ENCODE peak calls at places on chromosomes 2 and 18, in five cellular contexts. N is HCT116, Q is DND-41, E is GM23338, T is fibroblast of lung. L is an unnamed sample.

GRCh38 chr2:237389831-237390230 is 24.1 kb downstream of the COL6A3 start:
- DNase-seq in N (no peak), T (no peak), Q (no peak), E (no peak), L (no peak)

GRCh38 chr2:108968619-108969018 is 20.4 kb downstream of the EDAR start:
- DNase-seq in T (no peak), Q (no peak), N (no peak), E (no peak), L (no peak)

GRCh38 chr2:122132292-122132691 is 376.8 kb downstream of the TSN start:
- DNase-seq in T (no peak), Q (no peak), N (no peak), E (no peak), L (peak; percentile 53)

GRCh38 chr2:18922276-18922675 is 332.9 kb upstream of the NT5C1B start:
- DNase-seq in T (no peak), E (no peak), N (no peak), Q (no peak), L (peak; percentile 49)

GRCh38 chr2:43278683-43279220 is 52.3 kb upstream of the ZFP36L2 start:
- DNase-seq in N (no peak), Q (no peak), E (no peak), T (no peak), L (no peak)

GRCh38 chr2:27211241-27211942 is 449 bp upstream of the ATRAID start:
- DNase-seq in N (no peak), E (peak; percentile 83), T (no peak), Q (no peak), L (peak; percentile 59)

GRCh38 chr2:48452108-48452507 is 77.8 kb upstream of the STON1 start:
- DNase-seq in Q (no peak), E (no peak), T (no peak), N (no peak), L (no peak)

GRCh38 chr2:112216158-112216557 is 38.7 kb downstream of the ZC3H8 start:
- DNase-seq in Q (no peak), T (peak; percentile 4), E (peak; percentile 21), N (no peak), L (peak; percentile 34)

GRCh38 chr2:241240320-241241004 is 52.0 kb downstream of the ANO7 start:
- DNase-seq in T (no peak), E (no peak), N (no peak), Q (no peak), L (no peak)

GRCh38 chr18:48827321-48828200 is 123.2 kb downstream of the SMAD7 start:
- DNase-seq in T (peak; percentile 72), Q (no peak), E (peak; percentile 76), N (no peak), L (peak; percentile 80)

GRCh38 chr2:158325031-158325781 is 131.3 kb downstream of the CCDC148 start:
- DNase-seq in N (no peak), Q (no peak), T (peak; percentile 8), E (no peak), L (peak; percentile 28)

GRCh38 chr18:79770501-79770815 is 27.3 kb upstream of the KCNG2 start:
- DNase-seq in E (no peak), N (no peak), Q (no peak), T (no peak), L (no peak)

GRCh38 chr2:108267117-108267516 is 21.6 kb upstream of the SULT1C2 start:
- DNase-seq in Q (no peak), E (no peak), N (no peak), T (peak; percentile 62), L (peak; percentile 85)

GRCh38 chr2:120874401-120874821 is 138.7 kb downstream of the GLI2 start:
- DNase-seq in E (no peak), N (no peak), Q (no peak), T (no peak), L (peak; percentile 35)

GRCh38 chr18:2627821-2628276 is 27.7 kb upstream of the SMCHD1 start:
- DNase-seq in E (no peak), T (no peak), Q (no peak), N (peak; percentile 26), L (peak; percentile 67)

GRCh38 chr2:191824403-191824802 is 22.5 kb downstream of the CAVIN2 start:
- DNase-seq in T (no peak), N (no peak), Q (no peak), E (no peak), L (peak; percentile 30)

GRCh38 chr2:3770724-3771415 is 67.5 kb downstream of the DCDC2C start:
- DNase-seq in T (no peak), N (no peak), E (no peak), Q (no peak), L (no peak)

GRCh38 chr2:75602724-75603342 is 42.1 kb upstream of the EVA1A start:
- DNase-seq in N (no peak), E (no peak), Q (no peak), T (peak; percentile 73), L (peak; percentile 95)

GRCh38 chr2:118837621-118838020 is 9.8 kb downstream of the EN1 start:
- DNase-seq in T (no peak), N (no peak), Q (no peak), E (no peak), L (no peak)

GRCh38 chr2:111029135-111029927 is 91.4 kb upstream of the BCL2L11 start:
- DNase-seq in E (peak; percentile 69), Q (no peak), N (no peak), T (peak; percentile 5), L (no peak)

GRCh38 chr2:231683292-231683898 is 24.9 kb upstream of the PTMA start:
- DNase-seq in Q (no peak), N (no peak), T (no peak), E (no peak), L (no peak)

GRCh38 chr2:9768388-9768787 is 74.9 kb upstream of the TAF1B start:
- DNase-seq in E (peak; percentile 91), T (no peak), N (no peak), Q (no peak), L (no peak)

GRCh38 chr18:37566479-37567060 is 972 bp upstream of the CELF4 start:
- DNase-seq in Q (no peak), N (no peak), E (peak; percentile 46), T (no peak), L (peak; percentile 14)

GRCh38 chr18:37567994-37568359 is 2.4 kb upstream of the CELF4 start:
- DNase-seq in E (peak; percentile 17), T (no peak), N (no peak), Q (no peak), L (no peak)

GRCh38 chr18:37565985-37566478 is 434 bp upstream of the CELF4 start:
- DNase-seq in E (peak; percentile 77), T (peak; percentile 45), Q (no peak), N (no peak), L (peak; percentile 68)

GRCh38 chr18:37568671-37569070 is 3.1 kb upstream of the CELF4 start:
- DNase-seq in Q (no peak), T (no peak), E (no peak), N (no peak), L (no peak)

GRCh38 chr18:37567061-37567993 is 1.7 kb upstream of the CELF4 start:
- DNase-seq in T (no peak), E (peak; percentile 28), Q (no peak), N (no peak), L (peak; percentile 8)
- TF ChIP-seq EZH2 in T (peak; percentile 81), E (peak; percentile 98), Q (no peak), N (no peak), L (peak; percentile 74)

DNA sequence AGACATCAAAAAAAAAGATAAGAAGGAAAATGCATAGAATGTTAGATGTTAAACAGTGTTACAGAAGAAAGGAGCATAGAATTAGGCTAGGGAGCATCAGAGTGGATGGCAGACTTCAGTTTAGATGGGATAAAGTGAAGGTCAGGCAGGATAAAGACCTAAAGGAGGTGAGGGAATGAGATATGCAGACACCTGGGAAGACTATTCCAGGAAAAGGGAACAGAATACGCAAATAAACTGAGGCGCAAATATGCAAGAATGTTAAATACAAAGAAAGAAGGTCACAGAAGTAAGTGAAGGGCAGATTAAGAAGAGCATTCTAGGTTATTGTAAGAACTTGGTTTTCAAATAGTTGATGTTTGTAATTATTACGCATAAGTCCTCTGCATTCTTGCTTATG is 116.3 kb upstream of the REG3A start:
- DNase-seq in T (no peak), E (peak; percentile 60), N (no peak), Q (no peak), L (no peak)
- TF ChIP-seq EZH2 in T (no peak), E (no peak), N (no peak), Q (no peak), L (no peak)

DNA sequence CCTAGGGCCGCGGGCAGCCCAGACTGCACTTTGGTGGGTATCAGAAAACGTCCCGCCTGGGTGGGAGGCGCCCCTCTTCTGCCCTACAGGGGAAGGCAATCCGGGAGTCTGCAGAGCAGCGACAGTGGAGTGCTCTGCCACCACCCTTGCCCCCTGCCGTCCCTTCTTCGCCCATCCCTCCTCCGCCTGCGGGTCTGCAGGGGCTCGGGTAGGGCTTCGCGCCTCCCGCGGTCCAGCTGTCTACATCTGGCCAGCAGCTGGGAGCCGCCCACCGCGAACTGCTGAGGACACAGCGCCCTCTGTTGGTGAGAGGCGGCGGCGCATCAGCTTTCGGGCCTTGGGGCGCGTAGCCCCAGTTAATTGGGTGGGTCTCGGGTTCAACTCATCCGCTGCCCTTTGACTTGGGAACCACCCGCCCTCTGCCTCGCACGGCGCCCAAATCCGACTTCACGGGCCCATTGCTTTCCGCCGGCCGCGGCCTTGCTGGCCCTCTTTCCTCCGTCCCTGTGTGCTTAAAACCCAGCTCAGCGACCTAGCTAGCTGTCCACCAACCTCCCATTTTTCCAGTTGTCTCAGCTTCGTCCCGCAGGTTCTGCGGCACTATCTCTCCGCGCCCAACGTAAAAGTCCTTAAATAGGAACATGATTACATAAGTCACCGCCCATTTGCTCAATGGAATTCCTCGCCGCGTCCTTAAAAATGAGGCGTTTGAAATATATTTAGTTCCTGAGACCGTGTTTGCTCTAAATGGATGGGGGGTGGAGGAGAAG is 17.6 kb downstream of the WNT10A start:
- DNase-seq in Q (peak; percentile 63), N (no peak), T (peak; percentile 38), E (peak; percentile 91), L (peak; percentile 78)
- TF ChIP-seq EZH2 in Q (no peak), N (no peak), T (peak; percentile 60), E (peak; percentile 64), L (no peak)

GRCh38 chr2:63049291-63050185 is 1.1 kb upstream of the OTX1 start:
- DNase-seq in N (no peak), E (peak; percentile 78), T (no peak), Q (peak; percentile 25), L (peak; percentile 32)
- TF ChIP-seq EZH2 in N (no peak), E (peak; percentile 86), T (peak; percentile 41), Q (no peak), L (no peak)

L was measured in GM23248.